ENCODE peak calls at places on chromosomes 4 and X, in five cellular contexts. One of them, this sample, is unnamed.

GRCh38 chr4:76738081-76738931 is 159.6 kb downstream of the SOWAHB start:
- DNase-seq in AG08396: peak; percentile 89
- DNase-seq in cardiac fibroblast: peak; percentile 84
- DNase-seq in ACHN: no peak
- DNase-seq in tibial artery: peak; percentile 45
- DNase-seq in this sample: no peak

GRCh38 chr4:4860381-4860802 is 927 bp downstream of the MSX1 start:
- DNase-seq in AG08396: peak; percentile 72
- DNase-seq in cardiac fibroblast: peak; percentile 20
- DNase-seq in ACHN: peak; percentile 46
- DNase-seq in tibial artery: no peak
- DNase-seq in this sample: no peak

GRCh38 chr4:187378441-187378840 is 617.1 kb upstream of the ZFP42 start:
- DNase-seq in AG08396: no peak
- DNase-seq in cardiac fibroblast: no peak
- DNase-seq in ACHN: no peak
- DNase-seq in tibial artery: no peak
- DNase-seq in this sample: no peak

GRCh38 chr4:112189754-112190153 is 41.8 kb upstream of the AP1AR start:
- DNase-seq in AG08396: no peak
- DNase-seq in cardiac fibroblast: peak; percentile 64
- DNase-seq in ACHN: no peak
- DNase-seq in tibial artery: no peak
- DNase-seq in this sample: no peak

GRCh38 chr4:41611881-41612871 is 74.2 kb downstream of the LIMCH1 start:
- DNase-seq in AG08396: no peak
- DNase-seq in cardiac fibroblast: peak; percentile 70
- DNase-seq in ACHN: peak; percentile 54
- DNase-seq in tibial artery: peak; percentile 32
- DNase-seq in this sample: peak; percentile 16

GRCh38 chr4:140719022-140719421 is 37.2 kb downstream of the TBC1D9 start:
- DNase-seq in AG08396: peak; percentile 13
- DNase-seq in cardiac fibroblast: peak; percentile 67
- DNase-seq in ACHN: no peak
- DNase-seq in tibial artery: no peak
- DNase-seq in this sample: peak; percentile 37

GRCh38 chrX:13939741-13940597 is 89.7 kb downstream of the GEMIN8 start:
- DNase-seq in AG08396: no peak
- DNase-seq in cardiac fibroblast: no peak
- DNase-seq in ACHN: no peak
- DNase-seq in tibial artery: no peak
- DNase-seq in this sample: no peak

GRCh38 chrX:41250867-41251266 is 83.1 kb upstream of the DDX3X start:
- DNase-seq in AG08396: no peak
- DNase-seq in cardiac fibroblast: no peak
- DNase-seq in ACHN: no peak
- DNase-seq in tibial artery: no peak
- DNase-seq in this sample: no peak

GRCh38 chr4:82561745-82562552 is at the start of gene TMEM150C:
- DNase-seq in AG08396: peak; percentile 23
- DNase-seq in cardiac fibroblast: peak; percentile 33
- DNase-seq in ACHN: peak; percentile 8
- DNase-seq in tibial artery: no peak
- DNase-seq in this sample: no peak

GRCh38 chr4:82965763-82966162 is 44.9 kb downstream of the LIN54 start:
- DNase-seq in AG08396: no peak
- DNase-seq in cardiac fibroblast: no peak
- DNase-seq in ACHN: no peak
- DNase-seq in tibial artery: no peak
- DNase-seq in this sample: no peak

GRCh38 chrX:13721819-13722527 is 12.4 kb downstream of the TRAPPC2 start:
- DNase-seq in AG08396: peak; percentile 31
- DNase-seq in cardiac fibroblast: peak; percentile 58
- DNase-seq in ACHN: no peak
- DNase-seq in tibial artery: no peak
- DNase-seq in this sample: no peak

GRCh38 chrX:136147966-136148365 is 633 bp downstream of the FHL1 start:
- DNase-seq in AG08396: no peak
- DNase-seq in cardiac fibroblast: no peak
- DNase-seq in ACHN: no peak
- DNase-seq in tibial artery: no peak
- DNase-seq in this sample: no peak

GRCh38 chrX:49860867-49861535 is 18.3 kb upstream of the USP27X start:
- DNase-seq in AG08396: no peak
- DNase-seq in cardiac fibroblast: no peak
- DNase-seq in ACHN: no peak
- DNase-seq in tibial artery: no peak
- DNase-seq in this sample: no peak

GRCh38 chr4:140243345-140243753 is 89.4 kb upstream of the MAML3 start:
- DNase-seq in AG08396: no peak
- DNase-seq in cardiac fibroblast: no peak
- DNase-seq in ACHN: no peak
- DNase-seq in tibial artery: no peak
- DNase-seq in this sample: no peak

GRCh38 chr4:22434895-22435294 is 81.0 kb downstream of the ADGRA3 start:
- DNase-seq in AG08396: peak; percentile 31
- DNase-seq in cardiac fibroblast: peak; percentile 72
- DNase-seq in ACHN: peak; percentile 65
- DNase-seq in tibial artery: no peak
- DNase-seq in this sample: no peak

GRCh38 chrX:771536-771935 is 140.9 kb downstream of the SHOX start:
- DNase-seq in AG08396: no peak
- DNase-seq in cardiac fibroblast: no peak
- DNase-seq in ACHN: no peak
- DNase-seq in tibial artery: no peak
- DNase-seq in this sample: no peak

This sample was measured in RCC 7860.